ENCODE peak calls at places on chromosomes 6 and 20, in seven cellular contexts. B, Q, E, K, J, X and C are unnamed samples.

GRCh38 chr20:50504231-50504823 is 5.9 kb upstream of the PTPN1 start:
- DNase-seq in K (no peak), Q (no peak), J (no peak), X (no peak), E (no peak), B (no peak), C (no peak)

GRCh38 chr6:28880519-28880893 is 43.3 kb downstream of the TRIM27 start:
- DNase-seq in E (no peak), Q (no peak), B (no peak), X (no peak), J (no peak), K (no peak), C (no peak)

GRCh38 chr6:124560836-124561585 is 401.2 kb upstream of the RNF217 start:
- DNase-seq in B (no peak), E (no peak), J (no peak), K (no peak), Q (no peak), X (no peak), C (no peak)

GRCh38 chr20:330233-331149 is 5.1 kb downstream of the SOX12 start:
- DNase-seq in K (peak), B (peak), Q (peak), J (no peak), E (peak), X (peak), C (no peak)

GRCh38 chr6:83920017-83920416 is 60.5 kb downstream of the CYB5R4 start:
- DNase-seq in E (no peak), X (no peak), K (no peak), J (no peak), B (no peak), Q (no peak), C (no peak)

GRCh38 chr20:37797669-37798175 is 103.9 kb downstream of the CTNNBL1 start:
- DNase-seq in B (no peak), E (no peak), K (no peak), X (no peak), Q (no peak), J (no peak), C (no peak)

GRCh38 chr6:37339911-37340638 is 13.7 kb upstream of the RNF8 start:
- DNase-seq in J (no peak), K (no peak), E (no peak), B (no peak), Q (no peak), X (no peak), C (peak)

GRCh38 chr20:60057123-60057865 is 99.1 kb downstream of the CDH26 start:
- DNase-seq in Q (peak), B (peak), K (peak), X (peak), J (peak), E (peak), C (peak)

GRCh38 chr6:162882817-162883481 is 155.2 kb downstream of the PACRG start:
- DNase-seq in K (no peak), X (no peak), B (no peak), E (no peak), Q (no peak), J (no peak), C (no peak)

GRCh38 chr6:11770546-11771466 is 7.8 kb downstream of the ADTRP start:
- DNase-seq in E (no peak), Q (no peak), X (no peak), K (peak), B (no peak), J (peak), C (no peak)

GRCh38 chr6:3075522-3076113 is 7.3 kb downstream of the RIPK1 start:
- DNase-seq in X (no peak), Q (no peak), B (no peak), K (no peak), E (no peak), J (no peak), C (no peak)

GRCh38 chr6:147759088-147759487 is 250.6 kb downstream of the SAMD5 start:
- DNase-seq in J (peak), X (no peak), E (peak), B (no peak), K (no peak), Q (no peak), C (no peak)

GRCh38 chr6:130600880-130601341 is 226.3 kb upstream of the SMLR1 start:
- DNase-seq in Q (no peak), X (no peak), B (no peak), K (no peak), E (no peak), J (no peak), C (no peak)

GRCh38 chr6:13450628-13451027 is 36.8 kb downstream of the GFOD1 start:
- DNase-seq in K (no peak), E (no peak), J (no peak), B (no peak), Q (no peak), X (no peak), C (no peak)

GRCh38 chr6:138499303-138499991 is at the start of gene NHSL1:
- DNase-seq in K (peak), Q (no peak), X (no peak), J (peak), E (no peak), B (no peak), C (no peak)

GRCh38 chr20:51966296-51966971 is 164.1 kb upstream of the SALL4 start:
- DNase-seq in E (peak), Q (peak), B (no peak), X (peak), K (peak), J (peak), C (peak)

GRCh38 chr20:23233341-23233740 is 117.2 kb upstream of the NXT1 start:
- DNase-seq in Q (no peak), X (no peak), B (no peak), E (no peak), J (no peak), K (no peak), C (no peak)

GRCh38 chr6:134850906-134851305 is 99.0 kb downstream of the ALDH8A1 start:
- DNase-seq in J (no peak), B (no peak), X (no peak), Q (no peak), E (no peak), K (no peak), C (no peak)

GRCh38 chr20:10466325-10466724 is 31.2 kb downstream of the SLX4IP start:
- DNase-seq in E (no peak), B (no peak), K (no peak), J (no peak), X (no peak), Q (no peak), C (no peak)

GRCh38 chr20:17620371-17621228 is 50.7 kb downstream of the DSTN start:
- DNase-seq in B (no peak), E (no peak), J (no peak), X (no peak), K (no peak), Q (no peak), C (no peak)

GRCh38 chr20:18839507-18840247 is 26.1 kb downstream of the SCP2D1 start:
- DNase-seq in K (no peak), X (no peak), J (no peak), B (no peak), Q (no peak), E (no peak), C (no peak)

GRCh38 chr6:90604546-90604945 is 17.7 kb upstream of the MAP3K7 start:
- DNase-seq in E (no peak), J (no peak), Q (no peak), B (no peak), K (no peak), X (no peak), C (no peak)

GRCh38 chr6:31079656-31080261 is 32.6 kb downstream of the C6orf15 start:
- DNase-seq in X (peak), Q (peak), E (peak), K (peak), J (no peak), B (peak), C (peak)

GRCh38 chr6:132264101-132264500 is 137.2 kb downstream of the MOXD1 start:
- DNase-seq in K (no peak), J (no peak), B (no peak), E (no peak), Q (no peak), X (no peak), C (no peak)

GRCh38 chr6:111195656-111196055 is 108.4 kb downstream of the SLC16A10 start:
- DNase-seq in B (no peak), K (no peak), Q (no peak), J (no peak), E (no peak), X (no peak), C (no peak)

GRCh38 chr6:76682842-76683241 is 610.4 kb upstream of the IMPG1 start:
- DNase-seq in B (no peak), E (no peak), Q (peak), X (no peak), K (peak), J (no peak), C (peak)

GRCh38 chr6:39452306-39452705 is 129.8 kb upstream of the KCNK16 start:
- DNase-seq in X (no peak), Q (no peak), J (no peak), E (no peak), B (no peak), K (no peak), C (no peak)

GRCh38 chr20:43220612-43221011 is 30.9 kb upstream of the PTPRT start:
- DNase-seq in B (no peak), E (no peak), J (no peak), X (no peak), K (no peak), Q (no peak), C (no peak)

GRCh38 chr6:162785632-162786242 is 58.0 kb downstream of the PACRG start:
- DNase-seq in E (no peak), Q (no peak), K (no peak), J (no peak), B (no peak), X (no peak), C (no peak)

GRCh38 chr6:26044140-26045045 is 42.8 kb upstream of the HFE start:
- DNase-seq in Q (no peak), E (no peak), J (no peak), B (no peak), K (no peak), X (peak), C (peak)

GRCh38 chr20:46022411-46023147 is 6.4 kb upstream of the SLC12A5 start:
- DNase-seq in J (no peak), Q (peak), X (peak), B (peak), E (peak), K (peak), C (peak)

GRCh38 chr20:23689399-23689690 is 507 bp upstream of the CST4 start:
- DNase-seq in J (no peak), B (no peak), X (no peak), K (no peak), Q (no peak), E (no peak), C (no peak)

GRCh38 chr20:25525857-25526256 is 59.5 kb downstream of the NINL start:
- DNase-seq in Q (no peak), X (no peak), K (no peak), B (no peak), E (no peak), J (peak), C (no peak)

GRCh38 chr6:20117474-20117873 is 94.8 kb downstream of the MBOAT1 start:
- DNase-seq in B (no peak), J (no peak), E (no peak), K (no peak), Q (no peak), X (no peak), C (no peak)

GRCh38 chr6:32642707-32643106 is 5.5 kb downstream of the HLA-DQA1 start:
- DNase-seq in E (no peak), B (no peak), X (no peak), J (no peak), Q (no peak), K (no peak), C (no peak)

GRCh38 chr6:67345946-67346345 is 1289.1 kb upstream of the ADGRB3 start:
- DNase-seq in K (no peak), J (no peak), E (no peak), X (no peak), Q (peak), B (no peak), C (no peak)

GRCh38 chr6:26249959-26250805 is 114.8 kb upstream of the BTN3A2 start:
- DNase-seq in E (no peak), J (no peak), Q (peak), K (no peak), B (peak), X (peak), C (peak)

GRCh38 chr6:169691260-169691659 is 10.6 kb downstream of the WDR27 start:
- DNase-seq in J (no peak), E (no peak), K (no peak), B (no peak), Q (no peak), X (no peak), C (no peak)

GRCh38 chr6:141103246-141103645 is 1029.5 kb upstream of the GJE1 start:
- DNase-seq in X (no peak), E (peak), Q (peak), B (no peak), K (no peak), J (peak), C (peak)